ENCODE peak calls at places on chromosomes 5 and 9, in four cellular contexts. Q is body of pancreas, L is ovary, M is endothelial cell of umbilical vein. P is an unnamed sample.

GRCh38 chr5:141234109-141234508 is 11.0 kb downstream of the PCDHB14 start:
- DNase-seq in L (peak; percentile 42), Q (peak; percentile 26), M (peak; percentile 20), P (no peak)

GRCh38 chr5:75965292-75965691 is 117.9 kb upstream of the SV2C start:
- DNase-seq in Q (no peak), M (no peak), L (no peak), P (no peak)

GRCh38 chr9:87514136-87514535 is 16.5 kb downstream of the DAPK1 start:
- DNase-seq in L (no peak), Q (no peak), M (no peak), P (no peak)

GRCh38 chr9:3502560-3503398 is 23.0 kb downstream of the RFX3 start:
- DNase-seq in Q (no peak), L (no peak), M (no peak), P (no peak)

GRCh38 chr9:125649315-125649714 is 57.7 kb downstream of the MAPKAP1 start:
- DNase-seq in L (no peak), Q (no peak), M (peak; percentile 92), P (no peak)

GRCh38 chr5:158660726-158661125 is 439.0 kb downstream of the EBF1 start:
- DNase-seq in M (no peak), Q (no peak), L (no peak), P (no peak)

GRCh38 chr9:138043411-138044345 is 166.1 kb downstream of the CACNA1B start:
- DNase-seq in L (peak; percentile 7), Q (no peak), M (no peak), P (peak; percentile 60)

GRCh38 chr5:18653216-18653752 is 1019.0 kb downstream of the TAF11L14 start:
- DNase-seq in L (no peak), M (no peak), Q (no peak), P (no peak)

GRCh38 chr9:120711354-120711753 is 2.9 kb downstream of the MEGF9 start:
- DNase-seq in M (no peak), L (no peak), Q (no peak), P (no peak)

GRCh38 chr5:149563461-149563860 is 12.2 kb upstream of the CSNK1A1 start:
- DNase-seq in M (no peak), L (no peak), Q (no peak), P (no peak)
- H3K27ac ChIP-seq in M (peak overlapping the region; percentile 71), L (no peak overlapping the region), Q (peak overlapping the region; percentile 2), P (peak overlapping the region; percentile 79)

GRCh38 chr9:128722380-128723351 is 1.3 kb downstream of the ZDHHC12 start:
- DNase-seq in Q (no peak), M (no peak), L (no peak), P (no peak)
- H3K4me3 ChIP-seq in Q (no peak overlapping the region), M (no peak overlapping the region), L (no peak overlapping the region), P (peak overlapping the region; percentile 79)

GRCh38 chr9:89999176-89999533 is 394.3 kb downstream of the GADD45G start:
- DNase-seq in Q (peak; percentile 87), L (no peak), M (no peak), P (no peak)

GRCh38 chr9:90002299-90003045 is 397.7 kb downstream of the GADD45G start:
- DNase-seq in M (no peak), Q (no peak), L (no peak), P (no peak)

GRCh38 chr9:90000925-90001324 is 396.1 kb downstream of the GADD45G start:
- DNase-seq in Q (no peak), M (no peak), L (no peak), P (no peak)

GRCh38 chr9:90001756-90002155 is 396.9 kb downstream of the GADD45G start:
- DNase-seq in Q (no peak), M (no peak), L (no peak), P (no peak)

GRCh38 chr9:89999534-90000370 is 394.9 kb downstream of the GADD45G start:
- DNase-seq in L (peak; percentile 82), M (no peak), Q (peak; percentile 89), P (peak; percentile 87)
- H3K27ac ChIP-seq in L (peak overlapping the region; percentile 58), M (no peak overlapping the region), Q (peak overlapping the region; percentile 93), P (peak overlapping the region; percentile 78)

DNA sequence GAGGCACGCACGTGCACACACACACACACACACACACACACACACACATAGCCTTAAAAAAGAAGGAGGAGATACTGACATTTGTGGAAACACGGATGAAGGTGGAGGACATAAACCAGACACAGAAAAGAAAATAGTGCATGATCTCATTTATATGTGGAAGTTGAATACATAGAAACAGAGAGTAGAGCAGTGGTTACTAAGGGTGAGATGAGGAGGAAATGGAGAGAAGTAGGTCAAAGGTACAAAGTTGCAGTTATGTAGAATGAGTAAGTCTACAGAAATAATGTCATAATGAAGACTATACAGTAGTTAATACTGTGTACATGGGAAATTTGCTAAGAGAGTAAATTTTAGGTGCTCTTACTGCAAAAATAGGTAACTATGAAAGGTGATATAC is 412.2 kb upstream of the CDH9 start:
- DNase-seq in Q (no peak), L (no peak), M (no peak), P (no peak)
- H3K4me3 ChIP-seq in Q (no peak overlapping the region), L (no peak overlapping the region), M (no peak overlapping the region), P (no peak overlapping the region)

GRCh38 chr9:97517331-97518089 is 16.0 kb downstream of the TMOD1 start:
- DNase-seq in L (no peak), Q (no peak), M (no peak), P (no peak)
- H3K27ac ChIP-seq in L (peak overlapping the region; percentile 64), Q (no peak overlapping the region), M (no peak overlapping the region), P (no peak overlapping the region)

DNA sequence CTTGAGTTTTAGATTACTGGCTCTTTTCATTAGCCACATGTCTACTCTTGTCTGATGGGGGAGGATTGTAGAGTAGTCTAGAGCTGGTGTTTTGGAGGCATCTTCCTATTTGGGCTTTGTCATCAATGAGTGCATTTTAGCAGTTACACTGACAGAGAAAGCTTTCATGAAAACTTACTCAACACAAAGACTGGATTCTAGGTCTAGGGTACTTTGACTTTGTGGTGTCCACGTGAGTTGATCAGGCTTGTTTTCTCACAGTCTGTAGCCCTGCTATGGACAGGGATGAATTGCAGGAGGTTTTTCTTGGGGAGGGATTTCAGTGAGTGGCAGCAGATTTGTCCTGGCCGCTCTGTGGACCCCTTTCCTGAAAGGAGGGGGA is 6.5 kb downstream of the TRIO start:
- DNase-seq in L (no peak), Q (no peak), M (no peak), P (no peak)
- H3K4me3 ChIP-seq in L (no peak overlapping the region), Q (no peak overlapping the region), M (no peak overlapping the region), P (no peak overlapping the region)

DNA sequence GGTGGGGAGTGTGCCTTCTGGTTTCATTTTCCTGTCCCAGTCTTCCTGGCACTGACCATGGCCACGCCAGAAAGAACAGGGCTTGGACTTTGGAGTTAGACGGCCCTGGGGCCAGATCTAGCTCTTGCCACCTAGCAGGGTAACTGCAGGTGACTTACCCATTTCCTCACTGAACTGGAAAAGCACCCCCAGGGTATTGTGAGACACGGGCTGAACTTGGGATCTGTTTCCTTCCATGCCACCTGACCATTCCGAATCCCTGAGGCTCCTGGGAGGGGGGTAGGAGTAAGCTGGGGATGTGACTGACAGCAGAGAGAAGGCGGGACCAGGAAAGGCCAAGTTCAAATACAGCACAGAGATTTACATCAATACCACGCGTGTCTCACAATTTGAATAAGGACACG is 9.4 kb downstream of the HNRNPAB start:
- DNase-seq in L (no peak), Q (no peak), M (no peak), P (no peak)
- H3K27ac ChIP-seq in L (no peak overlapping the region), Q (no peak overlapping the region), M (no peak overlapping the region), P (no peak overlapping the region)

DNA sequence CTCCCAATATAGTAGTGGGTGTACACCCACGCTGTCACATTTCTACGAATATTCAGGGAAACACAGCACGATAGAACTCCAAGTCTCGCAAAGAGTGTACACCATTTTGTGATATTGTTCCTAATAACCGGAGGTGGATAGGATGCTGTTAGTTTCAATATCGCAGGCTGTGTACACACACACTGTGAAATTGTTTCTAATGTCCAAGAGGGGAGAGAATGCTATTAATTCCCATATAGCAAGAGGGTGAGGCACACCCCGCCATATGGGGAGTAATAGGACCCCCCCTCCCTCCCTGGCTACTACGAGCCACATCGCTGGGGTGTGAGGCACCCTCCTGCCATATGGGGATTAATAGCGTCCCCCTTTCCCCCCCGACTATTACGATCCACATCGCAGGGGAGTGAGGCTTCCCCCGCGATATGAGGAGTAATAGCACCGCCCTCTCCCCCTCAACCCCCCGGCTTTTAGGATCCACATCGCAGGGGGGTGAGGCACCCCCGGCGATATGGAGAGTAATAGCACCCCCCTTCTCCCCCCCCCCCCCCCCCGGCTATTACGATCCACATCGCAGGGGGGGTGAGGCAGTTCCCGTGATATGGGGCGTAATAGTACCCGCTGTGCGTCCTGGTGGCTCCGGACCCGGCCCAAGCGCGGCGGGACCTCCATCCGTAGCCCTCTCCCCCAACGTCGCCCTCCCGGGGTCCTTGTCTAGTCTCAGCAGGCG is 565 bp upstream of the STK32A start:
- DNase-seq in M (no peak), L (peak; percentile 40), Q (peak; percentile 22), P (no peak)
- H3K4me3 ChIP-seq in M (peak overlapping the region; percentile 35), L (peak overlapping the region; percentile 72), Q (peak overlapping the region; percentile 70), P (peak overlapping the region; percentile 80)

P was measured in coronary artery.